ENCODE peak calls at places on chromosome 4, in nine cellular contexts. M is AG04450; X is substantia nigra; Y is sigmoid colon; O is right atrium auricular region; S is CD8-positive, alpha-beta T cell; V is brain microvascular endothelial cell; Q is right cardiac atrium; L is fibroblast of lung. K is an unnamed sample.

GRCh38 chr4:77921701-77922100 is 59.1 kb downstream of the MRPL1 start:
- DNase-seq in M (peak), X (no peak), Y (no peak), O (no peak), S (no peak), V (peak), Q (no peak), L (peak), K (no peak)

GRCh38 chr4:74374561-74375327 is 9.8 kb downstream of the EREG start:
- DNase-seq in M (no peak), X (no peak), Y (peak), O (peak), S (no peak), V (peak), Q (peak), L (peak), K (no peak)

GRCh38 chr4:76257824-76258223 is 6.3 kb downstream of the FAM47E start:
- DNase-seq in M (no peak), X (no peak), Y (no peak), O (no peak), S (no peak), V (no peak), Q (no peak), L (no peak), K (no peak)

GRCh38 chr4:155900402-155900801 is 3.1 kb upstream of the TDO2 start:
- DNase-seq in M (peak), X (no peak), Y (no peak), O (no peak), S (no peak), V (peak), Q (no peak), L (peak), K (no peak)

GRCh38 chr4:1405636-1406415 is 416 bp downstream of the NKX1-1 start:
- DNase-seq in M (no peak), X (no peak), Y (peak), O (peak), S (peak), V (no peak), Q (no peak), L (no peak), K (peak)

GRCh38 chr4:6281436-6282144 is 11.9 kb downstream of the WFS1 start:
- DNase-seq in M (no peak), X (peak), Y (peak), O (peak), S (no peak), V (no peak), Q (peak), L (no peak), K (peak)

GRCh38 chr4:114694770-114695169 is 96.2 kb downstream of the UGT8 start:
- DNase-seq in M (no peak), X (no peak), Y (no peak), O (no peak), S (no peak), V (peak), Q (no peak), L (peak), K (no peak)

GRCh38 chr4:184515606-184516005 is 41.3 kb upstream of the IRF2 start:
- DNase-seq in M (no peak), X (no peak), Y (no peak), O (no peak), S (no peak), V (no peak), Q (no peak), L (no peak), K (no peak)

GRCh38 chr4:157459789-157460188 is 239.3 kb downstream of the GRIA2 start:
- DNase-seq in M (no peak), X (no peak), Y (no peak), O (no peak), S (no peak), V (no peak), Q (no peak), L (no peak), K (no peak)

GRCh38 chr4:155629831-155630425 is 36.7 kb upstream of the GUCY1A1 start:
- DNase-seq in M (peak), X (no peak), Y (no peak), O (no peak), S (no peak), V (no peak), Q (no peak), L (no peak), K (no peak)

GRCh38 chr4:28449080-28449479 is 1588.4 kb downstream of the STIM2 start:
- DNase-seq in M (no peak), X (no peak), Y (no peak), O (no peak), S (no peak), V (no peak), Q (no peak), L (no peak), K (no peak)

GRCh38 chr4:144757969-144758368 is 112.0 kb downstream of the HHIP start:
- DNase-seq in M (no peak), X (no peak), Y (no peak), O (no peak), S (no peak), V (no peak), Q (no peak), L (no peak), K (no peak)

GRCh38 chr4:84856468-84856867 is 110.0 kb downstream of the WDFY3 start:
- DNase-seq in M (no peak), X (no peak), Y (no peak), O (no peak), S (no peak), V (no peak), Q (no peak), L (no peak), K (no peak)

GRCh38 chr4:142817442-142817841 is 28.7 kb downstream of the INPP4B start:
- DNase-seq in M (peak), X (no peak), Y (no peak), O (no peak), S (no peak), V (peak), Q (peak), L (peak), K (no peak)

GRCh38 chr4:120769227-120769626 is 153.3 kb downstream of the PRDM5 start:
- DNase-seq in M (peak), X (no peak), Y (no peak), O (no peak), S (no peak), V (peak), Q (no peak), L (peak), K (no peak)

GRCh38 chr4:142567199-142567598 is 278.9 kb downstream of the INPP4B start:
- DNase-seq in M (no peak), X (no peak), Y (no peak), O (no peak), S (peak), V (no peak), Q (no peak), L (peak), K (no peak)

GRCh38 chr4:139628184-139629012 is 37.2 kb upstream of the MGST2 start:
- DNase-seq in M (no peak), X (no peak), Y (no peak), O (no peak), S (no peak), V (no peak), Q (no peak), L (no peak), K (no peak)

GRCh38 chr4:85929926-85930325 is 429.9 kb downstream of the MAPK10 start:
- DNase-seq in M (no peak), X (peak), Y (no peak), O (no peak), S (no peak), V (no peak), Q (no peak), L (no peak), K (no peak)

GRCh38 chr4:8039290-8039689 is 99.6 kb upstream of the AFAP1 start:
- DNase-seq in M (no peak), X (no peak), Y (no peak), O (no peak), S (no peak), V (no peak), Q (no peak), L (no peak), K (no peak)

GRCh38 chr4:38800366-38800765 is 4.2 kb downstream of the TLR1 start:
- DNase-seq in M (no peak), X (no peak), Y (no peak), O (no peak), S (no peak), V (no peak), Q (no peak), L (no peak), K (no peak)

GRCh38 chr4:133146574-133147198 is 2.4 kb upstream of the PCDH10 start:
- DNase-seq in M (no peak), X (peak), Y (peak), O (no peak), S (no peak), V (peak), Q (peak), L (peak), K (peak)

GRCh38 chr4:168647976-168648375 is 151.1 kb downstream of the PALLD start:
- DNase-seq in M (no peak), X (no peak), Y (no peak), O (no peak), S (no peak), V (peak), Q (no peak), L (no peak), K (no peak)

GRCh38 chr4:122163767-122164166 is 11.6 kb downstream of the BLTP1 start:
- DNase-seq in M (no peak), X (no peak), Y (no peak), O (no peak), S (no peak), V (no peak), Q (no peak), L (no peak), K (no peak)

GRCh38 chr4:100083289-100083688 is 107.0 kb downstream of the DDIT4L start:
- DNase-seq in M (no peak), X (no peak), Y (no peak), O (no peak), S (no peak), V (no peak), Q (no peak), L (no peak), K (no peak)

GRCh38 chr4:183897193-183897592 is 7.9 kb upstream of the STOX2 start:
- DNase-seq in M (no peak), X (no peak), Y (no peak), O (no peak), S (no peak), V (no peak), Q (no peak), L (no peak), K (no peak)

GRCh38 chr4:108931926-108932325 is 169.1 kb upstream of the ETNPPL start:
- DNase-seq in M (no peak), X (no peak), Y (no peak), O (no peak), S (no peak), V (no peak), Q (no peak), L (no peak), K (no peak)

GRCh38 chr4:71841336-71841735 is 57.5 kb upstream of the GC start:
- DNase-seq in M (no peak), X (no peak), Y (no peak), O (no peak), S (no peak), V (no peak), Q (no peak), L (no peak), K (no peak)

GRCh38 chr4:123378794-123379193 is 17.8 kb upstream of the SPRY1 start:
- DNase-seq in M (no peak), X (no peak), Y (no peak), O (no peak), S (no peak), V (no peak), Q (no peak), L (no peak), K (no peak)

GRCh38 chr4:1330761-1331590 is 16.0 kb upstream of the UVSSA start:
- DNase-seq in M (no peak), X (no peak), Y (no peak), O (no peak), S (peak), V (no peak), Q (peak), L (no peak), K (no peak)

GRCh38 chr4:26071688-26072087 is 157.7 kb downstream of the SMIM20 start:
- DNase-seq in M (no peak), X (no peak), Y (no peak), O (no peak), S (no peak), V (no peak), Q (no peak), L (no peak), K (no peak)
- H3K27ac ChIP-seq in M (no peak), X (no peak), Y (no peak), O (no peak), S (no peak), V (no peak), Q (no peak), L (no peak), K (no peak)

GRCh38 chr4:159268607-159269006 is 165.7 kb downstream of the RAPGEF2 start:
- DNase-seq in M (no peak), X (no peak), Y (no peak), O (no peak), S (no peak), V (no peak), Q (no peak), L (peak), K (no peak)

GRCh38 chr4:159269143-159269542 is 166.3 kb downstream of the RAPGEF2 start:
- DNase-seq in M (no peak), X (peak), Y (no peak), O (no peak), S (no peak), V (no peak), Q (no peak), L (peak), K (no peak)

GRCh38 chr4:159267023-159267939 is 164.4 kb downstream of the RAPGEF2 start:
- DNase-seq in M (no peak), X (peak), Y (no peak), O (no peak), S (no peak), V (no peak), Q (no peak), L (peak), K (no peak)

GRCh38 chr4:159269956-159270355 is 167.1 kb downstream of the RAPGEF2 start:
- DNase-seq in M (no peak), X (no peak), Y (no peak), O (no peak), S (no peak), V (no peak), Q (no peak), L (no peak), K (no peak)

DNA sequence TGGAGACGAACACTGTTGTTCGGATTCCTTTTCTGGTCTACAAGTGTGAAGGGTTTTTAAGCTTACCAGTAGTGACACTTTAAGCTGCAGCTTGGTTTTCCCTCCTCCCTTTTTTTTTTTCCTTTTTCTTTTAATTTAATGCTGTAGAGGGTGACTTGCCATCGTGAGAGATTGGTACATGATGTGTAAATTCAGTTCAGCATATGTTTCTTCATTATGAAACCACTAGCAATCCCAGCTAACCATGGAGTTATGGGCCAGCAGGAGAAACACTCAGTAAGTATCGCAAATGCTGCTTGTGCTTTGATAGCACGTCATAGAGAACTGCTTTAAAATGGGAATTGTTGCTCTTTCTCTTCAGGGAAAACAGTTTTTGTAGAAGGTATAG is 165.1 kb downstream of the RAPGEF2 start:
- DNase-seq in M (no peak), X (no peak), Y (no peak), O (no peak), S (no peak), V (no peak), Q (no peak), L (peak), K (no peak)
- H3K27ac ChIP-seq in M (no peak), X (peak), Y (no peak), O (peak), S (no peak), V (no peak), Q (peak), L (peak), K (peak)

DNA sequence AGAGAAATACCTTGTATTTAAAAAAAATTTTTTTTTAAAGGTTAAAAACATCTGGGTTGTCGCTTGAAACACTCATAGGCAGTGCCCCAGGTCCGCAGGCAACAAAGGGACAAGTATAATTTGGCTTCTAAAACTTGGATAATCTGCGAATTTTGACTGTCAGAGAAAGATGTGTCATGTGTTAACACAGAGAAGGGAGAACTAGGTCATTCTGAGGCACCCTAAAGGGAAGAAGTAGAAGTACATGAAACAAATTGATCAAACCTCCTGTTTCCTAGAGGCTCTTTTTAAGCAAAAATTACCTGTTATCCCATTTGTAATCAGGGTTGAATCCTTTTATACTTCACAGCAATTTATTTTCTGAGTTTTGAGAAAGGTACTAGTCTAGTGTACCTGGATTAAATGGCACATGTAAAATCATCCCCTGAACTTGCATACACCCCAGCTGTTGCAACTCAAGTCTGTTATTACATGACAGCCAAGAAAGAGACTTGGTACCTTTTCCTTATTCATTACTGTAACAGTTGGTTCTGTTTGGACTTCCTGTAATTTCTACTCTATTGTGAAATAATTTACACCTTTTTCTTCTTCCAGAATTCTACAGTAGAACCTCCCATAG is 1.7 kb downstream of the SRD5A3 start:
- DNase-seq in M (no peak), X (no peak), Y (no peak), O (no peak), S (no peak), V (no peak), Q (no peak), L (no peak), K (no peak)
- H3K27ac ChIP-seq in M (no peak), X (peak), Y (peak), O (peak), S (no peak), V (no peak), Q (no peak), L (no peak), K (no peak)

GRCh38 chr4:186016796-186017195 is 52.2 kb upstream of the TLR3 start:
- DNase-seq in M (no peak), X (no peak), Y (no peak), O (no peak), S (no peak), V (no peak), Q (no peak), L (no peak), K (no peak)

GRCh38 chr4:186018756-186019155 is 50.2 kb upstream of the TLR3 start:
- DNase-seq in M (no peak), X (no peak), Y (no peak), O (peak), S (no peak), V (no peak), Q (no peak), L (no peak), K (no peak)

GRCh38 chr4:186018261-186018660 is 50.7 kb upstream of the TLR3 start:
- DNase-seq in M (no peak), X (no peak), Y (no peak), O (no peak), S (no peak), V (no peak), Q (no peak), L (no peak), K (no peak)

GRCh38 chr4:186019264-186019663 is 49.7 kb upstream of the TLR3 start:
- DNase-seq in M (no peak), X (no peak), Y (no peak), O (no peak), S (no peak), V (no peak), Q (no peak), L (no peak), K (no peak)

DNA sequence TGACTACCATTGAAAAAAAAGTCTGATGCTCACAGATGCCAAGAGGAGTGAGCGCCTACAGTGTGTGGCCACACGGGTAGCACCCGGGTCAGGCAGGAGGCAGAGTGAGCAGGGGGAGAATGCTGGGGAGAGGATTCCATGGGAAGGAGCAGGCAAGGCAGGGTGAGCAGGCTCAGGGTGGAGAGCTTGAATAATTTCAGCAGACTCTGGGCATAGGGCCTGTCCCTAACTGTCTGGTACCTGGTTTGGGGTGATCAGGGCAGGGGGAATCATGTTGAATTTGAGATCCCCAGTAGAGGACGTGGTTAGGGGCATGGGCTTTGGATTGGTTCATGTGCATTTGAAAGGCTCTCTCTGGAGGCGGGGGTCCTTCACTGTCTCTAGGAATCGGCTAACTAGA is 51.2 kb upstream of the TLR3 start:
- DNase-seq in M (no peak), X (no peak), Y (no peak), O (peak), S (no peak), V (no peak), Q (no peak), L (no peak), K (no peak)
- H3K27ac ChIP-seq in M (no peak), X (no peak), Y (no peak), O (peak), S (no peak), V (no peak), Q (no peak), L (no peak), K (no peak)

DNA sequence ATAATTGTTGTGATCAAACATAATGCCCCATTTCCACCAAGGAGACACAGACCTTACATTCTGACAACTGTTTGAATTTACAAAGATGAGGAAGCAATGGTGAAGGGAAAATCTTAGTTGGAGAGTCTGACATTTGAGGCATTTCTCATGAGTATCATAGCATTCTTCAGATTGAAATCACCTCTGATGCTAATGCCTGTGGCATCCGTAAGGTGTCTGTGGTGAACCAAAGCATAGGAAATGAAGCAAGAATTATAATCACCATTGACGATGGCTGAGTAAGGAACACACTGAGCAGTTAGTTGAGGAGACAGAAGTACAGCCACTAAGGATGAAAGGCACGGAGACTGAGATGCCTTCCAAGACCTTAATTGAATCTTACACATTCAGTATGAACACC is 575.7 kb downstream of the TRIML1 start:
- DNase-seq in M (peak), X (no peak), Y (no peak), O (no peak), S (no peak), V (peak), Q (no peak), L (peak), K (no peak)
- H3K27ac ChIP-seq in M (no peak), X (no peak), Y (no peak), O (no peak), S (no peak), V (peak), Q (no peak), L (peak), K (no peak)

GRCh38 chr4:67452100-67452887 is 93.0 kb downstream of the CENPC start:
- DNase-seq in M (no peak), X (no peak), Y (no peak), O (no peak), S (no peak), V (peak), Q (no peak), L (peak), K (no peak)
- H3K27ac ChIP-seq in M (no peak), X (no peak), Y (no peak), O (no peak), S (no peak), V (no peak), Q (no peak), L (no peak), K (no peak)

GRCh38 chr4:41406051-41406516 is 131.9 kb upstream of the LIMCH1 start:
- DNase-seq in M (no peak), X (no peak), Y (no peak), O (no peak), S (no peak), V (no peak), Q (no peak), L (no peak), K (no peak)
- H3K27ac ChIP-seq in M (no peak), X (no peak), Y (no peak), O (no peak), S (no peak), V (no peak), Q (no peak), L (no peak), K (no peak)

GRCh38 chr4:125847518-125847917 is 532.8 kb downstream of the FAT4 start:
- DNase-seq in M (no peak), X (no peak), Y (no peak), O (no peak), S (no peak), V (no peak), Q (no peak), L (no peak), K (no peak)
- H3K27ac ChIP-seq in M (no peak), X (no peak), Y (no peak), O (no peak), S (no peak), V (no peak), Q (no peak), L (no peak), K (no peak)

GRCh38 chr4:165505991-165506779 is 127.4 kb downstream of the CPE start:
- DNase-seq in M (peak), X (no peak), Y (no peak), O (no peak), S (no peak), V (no peak), Q (no peak), L (peak), K (no peak)
- H3K27ac ChIP-seq in M (peak), X (no peak), Y (peak), O (no peak), S (no peak), V (no peak), Q (no peak), L (no peak), K (no peak)

K was measured in coronary artery.